ENCODE peak calls at places on chromosomes 6 and 20, in six cellular contexts. E is A673; N is CD4-positive, CD25-positive, alpha-beta regulatory T cell; L is ascending aorta; A is neural progenitor cell; G is adrenal gland. C is an unnamed sample. For H3K27me3, the result is how much of the 10 kb centered on the place peaks cover.

GRCh38 chr6:37695857-37696219 is 1.8 kb downstream of the MDGA1 start:
- DNase-seq in E (no peak), A (no peak), L (no peak), G (no peak), N (no peak), C (no peak)

GRCh38 chr6:92779758-92780157 is 639.6 kb downstream of the EPHA7 start:
- DNase-seq in A (no peak), N (no peak), G (peak), L (no peak), E (peak), C (no peak)

GRCh38 chr6:38349795-38350194 is 289.9 kb downstream of the BTBD9 start:
- DNase-seq in N (no peak), E (no peak), G (no peak), L (no peak), A (no peak), C (no peak)

GRCh38 chr6:131063764-131064272 is 773 bp upstream of the EPB41L2 start:
- DNase-seq in A (peak), L (no peak), N (no peak), G (peak), E (no peak), C (no peak)

GRCh38 chr6:52285174-52286068 is 879 bp upstream of the MCM3 start:
- DNase-seq in A (peak), E (peak), N (no peak), L (no peak), G (no peak), C (no peak)

GRCh38 chr20:47204008-47204745 is 152.3 kb downstream of the ZMYND8 start:
- DNase-seq in E (no peak), N (no peak), L (no peak), G (no peak), A (no peak), C (no peak)

GRCh38 chr20:63979221-63979548 is 257 bp downstream of the SAMD10 start:
- DNase-seq in N (no peak), G (no peak), L (no peak), E (no peak), A (peak), C (no peak)

GRCh38 chr20:24448170-24448569 is 21.3 kb upstream of the SYNDIG1 start:
- DNase-seq in E (no peak), A (no peak), G (no peak), N (no peak), L (peak), C (no peak)

GRCh38 chr6:70860920-70861319 is 95.9 kb downstream of the B3GAT2 start:
- DNase-seq in E (no peak), L (no peak), A (no peak), N (no peak), G (no peak), C (no peak)

GRCh38 chr20:35735828-35736470 is 6.1 kb downstream of the RBM39 start:
- DNase-seq in L (no peak), N (no peak), A (no peak), E (no peak), G (no peak), C (no peak)

GRCh38 chr20:40702504-40702903 is 13.5 kb upstream of the MAFB start:
- DNase-seq in N (no peak), G (no peak), E (no peak), A (no peak), L (no peak), C (no peak)

GRCh38 chr6:113697642-113698410 is 159.3 kb upstream of the MARCKS start:
- DNase-seq in E (no peak), L (no peak), A (no peak), G (no peak), N (no peak), C (no peak)

GRCh38 chr6:29602564-29603361 is 17.8 kb downstream of the OR2H2 start:
- DNase-seq in L (no peak), N (no peak), G (no peak), E (peak), A (peak), C (no peak)

GRCh38 chr20:10523438-10523837 is 88.3 kb downstream of the SLX4IP start:
- DNase-seq in E (peak), N (no peak), L (no peak), A (no peak), G (no peak), C (no peak)

GRCh38 chr20:11368965-11369711 is 548.6 kb upstream of the BTBD3 start:
- DNase-seq in A (no peak), E (no peak), G (no peak), N (no peak), L (no peak), C (no peak)

GRCh38 chr6:70849348-70850069 is 107.4 kb downstream of the B3GAT2 start:
- DNase-seq in L (no peak), G (no peak), N (no peak), A (no peak), E (no peak), C (no peak)

GRCh38 chr6:106147476-106147875 is 61.3 kb downstream of the PRDM1 start:
- DNase-seq in G (no peak), N (no peak), E (no peak), A (no peak), L (no peak), C (no peak)

GRCh38 chr6:135703621-135704020 is 147.9 kb upstream of the PDE7B start:
- DNase-seq in N (no peak), A (no peak), G (no peak), L (no peak), E (no peak), C (no peak)

GRCh38 chr6:142846883-142847287 is 98.1 kb downstream of the HIVEP2 start:
- DNase-seq in A (no peak), N (no peak), L (peak), G (peak), E (peak), C (no peak)

GRCh38 chr20:62595491-62595890 is 46.8 kb upstream of the SLCO4A1 start:
- DNase-seq in L (no peak), G (peak), N (no peak), E (peak), A (no peak), C (no peak)

GRCh38 chr6:3523288-3523670 is 66.4 kb upstream of the SLC22A23 start:
- DNase-seq in G (no peak), A (no peak), N (no peak), L (no peak), E (no peak), C (no peak)

GRCh38 chr20:41560971-41561370 is 57.2 kb downstream of the CHD6 start:
- DNase-seq in N (no peak), E (no peak), A (no peak), L (no peak), G (no peak), C (no peak)

GRCh38 chr20:5835870-5836269 is 85.7 kb downstream of the SHLD1 start:
- DNase-seq in L (no peak), E (no peak), N (peak), A (no peak), G (no peak), C (no peak)

GRCh38 chr6:34514593-34515472 is 41.3 kb downstream of the SPDEF start:
- DNase-seq in G (peak), E (peak), L (no peak), A (peak), N (no peak), C (no peak)

GRCh38 chr20:61407561-61407960 is 155.5 kb downstream of the CDH4 start:
- DNase-seq in E (no peak), N (no peak), L (no peak), G (no peak), A (no peak), C (no peak)

GRCh38 chr20:60749804-60750602 is 502.1 kb upstream of the CDH4 start:
- DNase-seq in N (no peak), A (no peak), L (no peak), G (no peak), E (peak), C (no peak)

GRCh38 chr6:38350220-38350619 is 289.5 kb downstream of the BTBD9 start:
- DNase-seq in L (no peak), N (no peak), G (no peak), A (no peak), E (no peak), C (no peak)

GRCh38 chr20:63854766-63855362 is 6.4 kb upstream of the ABHD16B start:
- DNase-seq in A (peak), G (peak), N (no peak), E (no peak), L (no peak), C (no peak)

GRCh38 chr6:11974089-11974488 is 38.0 kb upstream of the HIVEP1 start:
- DNase-seq in G (no peak), A (no peak), N (no peak), L (no peak), E (no peak), C (no peak)

GRCh38 chr6:170284866-170285469 is 5.9 kb downstream of the DLL1 start:
- DNase-seq in L (peak), N (no peak), G (no peak), E (no peak), A (no peak), C (no peak)

GRCh38 chr6:158471339-158471738 is 88.6 kb upstream of the TMEM181 start:
- DNase-seq in A (no peak), N (no peak), G (no peak), L (no peak), E (no peak), C (no peak)

GRCh38 chr6:74492587-74492986 is 713.3 kb downstream of the COL12A1 start:
- DNase-seq in E (no peak), N (no peak), A (no peak), L (no peak), G (no peak), C (no peak)

GRCh38 chr20:32742322-32743236 is 688 bp downstream of the COMMD7 start:
- DNase-seq in G (no peak), E (no peak), N (no peak), L (no peak), A (peak), C (no peak)

GRCh38 chr6:155187994-155188706 is 75.7 kb upstream of the CLDN20 start:
- DNase-seq in N (no peak), E (peak), L (no peak), A (no peak), G (no peak), C (no peak)

GRCh38 chr6:170505306-170505705 is 47.8 kb downstream of the PSMB1 start:
- DNase-seq in G (no peak), N (no peak), A (no peak), L (no peak), E (peak), C (no peak)

DNA sequence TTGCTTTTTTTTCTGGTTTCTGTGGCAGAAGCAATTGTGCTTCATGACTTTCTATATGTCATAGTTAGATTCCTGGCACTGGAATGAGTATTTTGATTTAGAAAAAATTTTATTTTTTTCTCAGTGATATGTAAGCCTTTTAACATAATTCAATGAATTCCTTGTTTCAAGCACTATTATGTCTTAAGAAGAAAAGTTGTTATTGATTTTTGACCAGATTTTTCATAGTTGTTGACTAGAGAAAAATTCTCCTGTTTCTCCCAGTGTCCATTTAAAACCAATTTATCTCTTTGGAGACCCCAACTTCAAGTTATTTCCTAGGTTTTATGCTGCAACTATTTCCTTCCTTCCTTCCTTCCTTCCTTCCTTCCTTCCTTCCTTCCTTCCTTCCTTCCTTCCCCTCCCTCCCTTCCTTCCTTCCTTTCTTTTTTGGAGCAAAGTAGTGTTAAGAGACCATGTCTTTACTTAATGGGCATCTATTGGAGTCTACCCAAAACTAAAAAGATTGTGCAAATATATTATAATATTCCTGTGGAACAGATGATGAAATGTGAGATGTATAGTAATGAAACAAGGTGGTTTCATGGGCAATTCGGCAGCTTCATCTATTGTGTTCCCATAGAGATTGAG is 346.9 kb downstream of the RNF144B start:
- DNase-seq in N (no peak), G (no peak), E (peak), L (no peak), A (no peak), C (no peak)
- H3K27me3 ChIP-seq in N (under half), G (under half), E (under half), L (under half), A (under half), C (under half)

GRCh38 chr6:132816665-132817064 is 2.3 kb downstream of the RPS12 start:
- DNase-seq in A (no peak), G (no peak), E (no peak), N (no peak), L (no peak), C (no peak)

GRCh38 chr6:132812255-132812732 is 2.1 kb upstream of the RPS12 start:
- DNase-seq in G (no peak), L (no peak), N (peak), E (no peak), A (peak), C (no peak)

GRCh38 chr6:132812756-132813172 is 1.6 kb upstream of the RPS12 start:
- DNase-seq in E (no peak), G (no peak), N (no peak), L (no peak), A (peak), C (no peak)

GRCh38 chr6:132813173-132813856 is 1.1 kb upstream of the RPS12 start:
- DNase-seq in L (peak), G (peak), E (peak), N (peak), A (peak), C (no peak)

GRCh38 chr6:132814716-132815570 is 574 bp downstream of the RPS12 start:
- DNase-seq in G (peak), L (no peak), A (no peak), E (peak), N (no peak), C (peak)
- H3K27me3 ChIP-seq in G (under half), L (under half), A (under half), E (under half), N (under half), C (under half)

GRCh38 chr20:21395666-21396044 is 1.7 kb downstream of the NKX2-4 start:
- DNase-seq in E (no peak), L (no peak), G (no peak), N (peak), A (peak), C (no peak)

GRCh38 chr20:21396921-21397340 is 395 bp downstream of the NKX2-4 start:
- DNase-seq in E (peak), L (no peak), A (peak), N (no peak), G (peak), C (no peak)

GRCh38 chr20:21395039-21395665 is 2.2 kb downstream of the NKX2-4 start:
- DNase-seq in L (no peak), G (no peak), N (no peak), A (no peak), E (no peak), C (no peak)

GRCh38 chr20:21397341-21398108 is at the start of gene NKX2-4:
- DNase-seq in A (peak), G (no peak), N (no peak), E (peak), L (no peak), C (no peak)

DNA sequence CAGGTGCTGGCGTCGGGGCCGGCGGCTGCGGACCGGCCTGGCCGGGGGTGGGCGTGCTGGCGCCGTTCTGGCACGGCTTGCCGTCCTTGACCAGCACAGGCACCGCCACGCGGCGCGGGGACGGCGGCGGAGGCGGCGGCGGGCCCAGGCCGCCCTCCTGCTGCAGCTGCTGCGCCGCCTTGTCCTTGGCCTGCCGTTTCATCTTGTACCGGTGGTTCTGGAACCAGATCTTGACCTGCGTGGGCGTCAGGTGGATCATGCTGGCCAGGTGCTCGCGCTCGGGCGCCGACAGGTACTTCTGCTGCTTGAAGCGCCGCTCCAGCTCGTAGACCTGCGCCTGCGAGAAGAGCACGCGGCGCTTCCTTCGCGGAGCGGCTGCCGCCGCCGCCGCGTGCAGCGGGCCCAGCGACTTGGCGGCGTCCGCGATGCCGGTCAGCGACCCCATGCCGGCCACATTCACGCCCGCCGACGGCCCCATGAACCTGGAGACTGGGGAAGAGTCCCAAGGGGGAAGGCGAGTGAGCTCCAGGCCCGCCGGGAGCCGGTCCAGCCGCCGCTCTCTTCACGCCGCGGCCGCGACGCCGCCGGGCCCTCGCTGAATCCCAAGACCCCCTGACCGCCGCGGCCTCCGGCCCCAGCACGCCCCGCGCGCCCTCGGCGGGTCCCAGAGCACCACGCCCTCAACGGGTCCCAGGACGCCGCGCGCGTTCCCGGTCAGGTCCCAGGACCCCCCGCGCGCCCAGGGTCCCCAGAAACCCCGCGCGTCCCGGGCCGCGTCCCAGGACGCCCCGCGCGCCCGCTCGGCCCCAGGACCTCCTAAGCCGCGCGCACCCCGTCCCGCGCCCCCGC is 1.1 kb downstream of the NKX2-4 start:
- DNase-seq in L (no peak), G (peak), N (peak), A (peak), E (no peak), C (no peak)
- H3K27me3 ChIP-seq in L (under half), G (half or more), N (half or more), A (half or more), E (half or more), C (half or more)

DNA sequence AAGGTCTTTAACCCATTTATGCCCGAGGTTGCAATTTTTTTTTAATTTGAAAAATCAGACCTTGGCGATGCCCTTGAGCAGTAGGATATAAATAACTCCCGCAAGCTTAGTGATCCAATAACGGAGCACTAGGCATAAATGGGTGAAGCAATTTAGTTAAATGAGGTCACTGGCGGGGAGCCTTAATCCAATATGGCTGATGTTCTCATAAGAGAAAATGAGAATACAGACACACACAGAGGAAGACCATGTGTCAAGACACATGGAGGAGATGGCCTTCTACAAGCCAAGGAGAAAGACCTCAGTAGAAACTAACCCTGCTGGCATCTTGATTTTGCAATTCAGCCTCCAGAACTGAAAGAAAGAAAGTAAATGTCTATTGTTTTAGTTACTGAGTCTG is 735 bp downstream of the SIRPG start:
- DNase-seq in E (no peak), A (no peak), N (no peak), G (no peak), L (no peak), C (no peak)
- H3K27me3 ChIP-seq in E (under half), A (half or more), N (under half), G (under half), L (under half), C (under half)

DNA sequence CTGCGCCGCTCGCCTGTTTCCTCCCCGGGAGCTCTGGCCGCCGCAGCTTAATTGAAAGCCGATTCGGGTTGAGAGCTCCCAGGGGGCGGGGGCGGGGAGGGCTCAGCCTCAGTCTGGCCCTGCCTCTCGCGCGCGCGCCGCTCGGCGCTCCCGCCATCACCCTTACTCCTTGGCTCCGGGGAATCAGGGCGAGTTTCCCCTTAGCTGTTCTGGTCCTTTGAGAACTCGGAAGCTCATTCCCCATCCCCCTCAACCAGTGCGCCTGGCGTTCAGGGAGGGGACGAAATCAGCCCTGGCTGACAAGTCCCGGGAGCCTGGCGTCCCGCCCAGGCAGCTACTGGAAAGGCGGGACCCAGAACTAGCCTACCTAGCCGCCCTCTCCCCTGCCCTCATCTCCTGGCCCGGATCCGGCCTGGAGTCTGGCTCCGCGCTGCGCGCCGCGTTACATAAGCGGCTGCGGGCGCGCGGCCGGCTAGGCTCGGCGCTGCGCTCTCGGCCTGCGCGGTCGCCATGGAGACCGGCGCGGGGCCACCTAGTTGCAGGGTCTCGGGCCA is 2.8 kb downstream of the SLC12A5 start:
- DNase-seq in G (no peak), A (peak), N (no peak), L (no peak), E (peak), C (no peak)
- H3K27me3 ChIP-seq in G (under half), A (half or more), N (under half), L (under half), E (half or more), C (under half)